ENCODE peak calls at places on chromosomes 12 and 14, in six cellular contexts. One of them, this sample, is unnamed.

GRCh38 chr12:92133795-92134637 is 11.6 kb downstream of the BTG1 start:
- DNase-seq in HCT116: no peak
- DNase-seq in suprapubic skin: no peak
- DNase-seq in ovary: no peak
- DNase-seq in IMR-90: no peak
- DNase-seq in endothelial cell of umbilical vein: no peak
- DNase-seq in this sample: no peak

GRCh38 chr12:28089363-28089762 is 100.9 kb upstream of the CCDC91 start:
- DNase-seq in HCT116: no peak
- DNase-seq in suprapubic skin: no peak
- DNase-seq in ovary: no peak
- DNase-seq in IMR-90: peak
- DNase-seq in endothelial cell of umbilical vein: peak
- DNase-seq in this sample: no peak

GRCh38 chr12:132296063-132296462 is 33.3 kb downstream of the GALNT9 start:
- DNase-seq in HCT116: no peak
- DNase-seq in suprapubic skin: no peak
- DNase-seq in ovary: no peak
- DNase-seq in IMR-90: no peak
- DNase-seq in endothelial cell of umbilical vein: no peak
- DNase-seq in this sample: no peak

GRCh38 chr12:65986047-65986446 is 144.5 kb downstream of the LLPH start:
- DNase-seq in HCT116: no peak
- DNase-seq in suprapubic skin: no peak
- DNase-seq in ovary: no peak
- DNase-seq in IMR-90: no peak
- DNase-seq in endothelial cell of umbilical vein: peak
- DNase-seq in this sample: no peak

GRCh38 chr14:103848720-103849077 is 1.3 kb upstream of the PPP1R13B start:
- DNase-seq in HCT116: no peak
- DNase-seq in suprapubic skin: peak
- DNase-seq in ovary: no peak
- DNase-seq in IMR-90: no peak
- DNase-seq in endothelial cell of umbilical vein: no peak
- DNase-seq in this sample: no peak

GRCh38 chr14:64232095-64232830 is 61.9 kb downstream of the ESR2 start:
- DNase-seq in HCT116: no peak
- DNase-seq in suprapubic skin: no peak
- DNase-seq in ovary: no peak
- DNase-seq in IMR-90: peak
- DNase-seq in endothelial cell of umbilical vein: peak
- DNase-seq in this sample: peak

GRCh38 chr14:65879218-65880009 is 466.9 kb downstream of the FUT8 start:
- DNase-seq in HCT116: peak
- DNase-seq in suprapubic skin: no peak
- DNase-seq in ovary: no peak
- DNase-seq in IMR-90: peak
- DNase-seq in endothelial cell of umbilical vein: peak
- DNase-seq in this sample: no peak

GRCh38 chr12:66036317-66036716 is 94.2 kb downstream of the LLPH start:
- DNase-seq in HCT116: peak
- DNase-seq in suprapubic skin: no peak
- DNase-seq in ovary: no peak
- DNase-seq in IMR-90: peak
- DNase-seq in endothelial cell of umbilical vein: peak
- DNase-seq in this sample: no peak

DNA sequence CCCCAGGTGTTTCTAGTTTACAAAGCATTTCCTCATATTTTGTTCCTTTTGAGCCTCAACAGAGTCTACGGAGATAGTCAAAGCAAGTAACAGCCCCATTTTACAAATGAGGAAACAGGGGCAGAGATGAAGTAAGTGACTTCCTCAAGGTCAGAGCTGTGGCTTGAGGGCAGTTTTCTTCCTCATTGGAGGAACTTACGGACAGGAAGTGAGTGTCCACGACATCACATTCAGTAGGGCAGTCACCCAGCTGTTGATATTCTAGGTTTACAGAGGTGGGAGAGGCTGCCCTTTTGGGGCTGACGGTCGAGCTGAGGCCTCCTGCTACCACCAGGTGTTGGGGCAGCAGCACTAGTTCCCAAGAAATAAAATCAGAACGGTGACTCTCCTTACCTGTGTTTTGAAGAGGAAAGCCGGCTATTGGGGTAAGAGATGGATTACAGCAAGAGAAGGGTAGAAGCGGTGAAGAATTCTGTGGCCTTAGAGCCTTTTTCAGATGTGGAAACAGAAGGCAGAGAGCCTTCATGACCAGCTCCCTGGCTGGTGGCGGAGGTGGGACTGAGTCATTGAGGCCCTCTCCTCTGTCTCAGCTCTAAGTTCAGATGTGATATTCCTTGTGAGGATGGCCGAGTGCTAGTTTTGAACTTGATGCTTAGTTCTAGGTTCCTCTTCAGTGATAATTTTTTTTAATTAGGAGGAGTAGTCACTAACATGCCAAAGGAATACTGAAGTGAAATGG is 41.7 kb downstream of the SUSD6 start:
- DNase-seq in HCT116: no peak
- DNase-seq in suprapubic skin: no peak
- DNase-seq in ovary: no peak
- DNase-seq in IMR-90: peak
- DNase-seq in endothelial cell of umbilical vein: no peak
- DNase-seq in this sample: peak
- H3K4me3 ChIP-seq in HCT116: no peak
- H3K4me3 ChIP-seq in suprapubic skin: no peak
- H3K4me3 ChIP-seq in ovary: no peak
- H3K4me3 ChIP-seq in IMR-90: no peak
- H3K4me3 ChIP-seq in endothelial cell of umbilical vein: no peak
- H3K4me3 ChIP-seq in this sample: no peak

GRCh38 chr12:49032679-49033447 is 14.3 kb upstream of the PRKAG1 start:
- DNase-seq in HCT116: no peak
- DNase-seq in suprapubic skin: no peak
- DNase-seq in ovary: no peak
- DNase-seq in IMR-90: no peak
- DNase-seq in endothelial cell of umbilical vein: no peak
- DNase-seq in this sample: no peak
- TF ChIP-seq POLR2A in HCT116: no peak
- TF ChIP-seq POLR2A in suprapubic skin: no peak
- TF ChIP-seq POLR2A in ovary: no peak
- TF ChIP-seq POLR2A in IMR-90: no peak
- TF ChIP-seq POLR2A in endothelial cell of umbilical vein: no peak
- TF ChIP-seq POLR2A in this sample: no peak

DNA sequence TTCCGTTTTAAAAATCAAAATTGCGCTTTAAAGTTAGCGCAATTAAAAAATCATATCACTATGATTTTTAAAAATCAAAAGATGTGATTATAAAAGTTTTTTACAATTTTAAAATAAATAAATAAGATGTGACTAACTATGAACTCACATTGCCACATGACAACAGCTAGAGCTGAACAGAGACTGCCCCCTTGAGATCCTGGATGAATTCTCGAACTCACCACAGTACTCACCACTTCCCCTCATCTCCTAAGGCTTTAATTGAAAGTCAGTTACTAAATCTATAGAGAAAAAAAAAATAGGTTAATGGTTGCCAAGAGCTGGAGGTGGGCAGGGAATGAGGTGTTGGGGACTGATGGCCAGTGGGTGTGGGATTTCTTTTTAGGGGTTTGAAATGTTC is 384.2 kb downstream of the ZFP36L1 start:
- DNase-seq in HCT116: no peak
- DNase-seq in suprapubic skin: no peak
- DNase-seq in ovary: no peak
- DNase-seq in IMR-90: peak
- DNase-seq in endothelial cell of umbilical vein: no peak
- DNase-seq in this sample: no peak
- TF ChIP-seq CTCF in HCT116: peak
- TF ChIP-seq CTCF in suprapubic skin: no peak
- TF ChIP-seq CTCF in ovary: no peak
- TF ChIP-seq CTCF in IMR-90: peak
- TF ChIP-seq CTCF in endothelial cell of umbilical vein: no peak
- TF ChIP-seq CTCF in this sample: no peak

GRCh38 chr14:77181603-77182437 is at the start of gene TMEM63C:
- DNase-seq in HCT116: peak
- DNase-seq in suprapubic skin: no peak
- DNase-seq in ovary: no peak
- DNase-seq in IMR-90: no peak
- DNase-seq in endothelial cell of umbilical vein: no peak
- DNase-seq in this sample: no peak

GRCh38 chr14:77183896-77184295 is 2.3 kb downstream of the TMEM63C start:
- DNase-seq in HCT116: no peak
- DNase-seq in suprapubic skin: no peak
- DNase-seq in ovary: no peak
- DNase-seq in IMR-90: no peak
- DNase-seq in endothelial cell of umbilical vein: no peak
- DNase-seq in this sample: no peak

GRCh38 chr14:77177623-77178185 is 3.9 kb upstream of the TMEM63C start:
- DNase-seq in HCT116: no peak
- DNase-seq in suprapubic skin: no peak
- DNase-seq in ovary: no peak
- DNase-seq in IMR-90: no peak
- DNase-seq in endothelial cell of umbilical vein: no peak
- DNase-seq in this sample: no peak

GRCh38 chr14:77184396-77185092 is 2.9 kb downstream of the TMEM63C start:
- DNase-seq in HCT116: no peak
- DNase-seq in suprapubic skin: no peak
- DNase-seq in ovary: no peak
- DNase-seq in IMR-90: no peak
- DNase-seq in endothelial cell of umbilical vein: no peak
- DNase-seq in this sample: no peak

DNA sequence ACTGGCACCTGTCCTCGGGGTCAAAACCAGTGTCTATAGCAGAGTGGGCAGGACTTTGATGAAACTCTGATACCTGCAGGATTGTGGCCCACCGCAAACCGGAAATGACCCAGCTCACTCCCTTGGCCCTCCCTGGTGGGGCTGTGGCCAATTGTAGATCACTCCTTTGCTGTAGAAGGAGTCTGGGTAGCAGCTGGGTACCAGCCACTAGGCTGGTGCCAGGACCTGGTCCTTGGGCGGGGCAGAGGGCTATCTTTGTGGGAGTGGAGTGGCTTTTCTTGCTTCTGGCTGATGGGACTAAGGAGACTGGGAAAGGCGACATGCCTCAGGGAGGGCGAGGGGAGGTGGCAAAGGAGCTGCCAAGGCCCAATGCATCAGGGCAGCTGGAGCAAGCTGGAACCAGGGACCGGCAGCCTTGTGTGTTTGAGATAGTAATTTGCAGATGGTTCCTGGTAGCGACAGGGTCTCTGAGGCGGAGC is 435 bp upstream of the TMEM63C start:
- DNase-seq in HCT116: no peak
- DNase-seq in suprapubic skin: no peak
- DNase-seq in ovary: no peak
- DNase-seq in IMR-90: no peak
- DNase-seq in endothelial cell of umbilical vein: no peak
- DNase-seq in this sample: no peak
- H3K4me3 ChIP-seq in HCT116: peak
- H3K4me3 ChIP-seq in suprapubic skin: peak
- H3K4me3 ChIP-seq in ovary: no peak
- H3K4me3 ChIP-seq in IMR-90: no peak
- H3K4me3 ChIP-seq in endothelial cell of umbilical vein: no peak
- H3K4me3 ChIP-seq in this sample: no peak

DNA sequence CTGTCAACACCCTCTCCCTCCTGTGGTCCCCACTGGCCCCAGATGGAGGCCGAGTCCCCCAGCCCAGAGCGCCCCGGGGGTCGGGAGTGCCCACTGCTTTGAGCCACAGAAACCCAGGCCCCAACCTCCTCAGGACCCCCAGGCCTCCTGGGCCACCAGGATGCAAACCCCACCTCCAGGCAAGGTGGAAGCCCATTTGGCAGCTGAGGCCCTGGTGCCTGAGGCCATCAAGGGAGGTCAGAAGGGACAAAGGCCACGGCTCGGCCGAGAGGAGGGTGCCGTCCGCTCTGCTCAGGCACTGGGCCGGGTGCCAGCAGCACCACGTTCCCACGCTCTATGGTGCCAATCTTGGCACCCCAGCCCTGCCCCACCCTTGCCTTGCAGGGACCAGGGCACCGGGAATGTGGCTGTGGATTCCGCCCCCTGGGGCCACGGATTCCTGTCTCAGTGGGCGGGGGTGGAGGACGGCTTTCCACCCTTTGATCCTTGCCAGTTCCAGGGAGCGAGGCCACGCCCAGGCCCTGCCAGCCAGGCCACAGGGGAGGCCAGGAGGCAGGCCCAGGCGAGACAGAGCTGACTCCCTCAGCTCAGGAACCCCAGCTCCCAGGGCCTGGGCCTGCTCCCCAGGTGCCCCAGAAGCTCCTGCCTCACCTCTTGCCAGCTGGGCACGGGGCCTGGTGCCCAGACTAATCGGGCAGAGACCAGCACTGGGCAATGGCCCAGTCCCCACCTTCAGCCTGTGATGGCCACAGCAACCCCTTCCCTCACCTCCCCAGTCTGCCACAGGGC is 26.3 kb upstream of the GPR132 start:
- DNase-seq in HCT116: peak
- DNase-seq in suprapubic skin: peak
- DNase-seq in ovary: peak
- DNase-seq in IMR-90: no peak
- DNase-seq in endothelial cell of umbilical vein: no peak
- DNase-seq in this sample: peak
- TF ChIP-seq POLR2A in HCT116: no peak
- TF ChIP-seq POLR2A in suprapubic skin: no peak
- TF ChIP-seq POLR2A in ovary: no peak
- TF ChIP-seq POLR2A in IMR-90: no peak
- TF ChIP-seq POLR2A in endothelial cell of umbilical vein: no peak
- TF ChIP-seq POLR2A in this sample: no peak

GRCh38 chr12:52032797-52033505 is 18.3 kb upstream of the NR4A1 start:
- DNase-seq in HCT116: peak
- DNase-seq in suprapubic skin: peak
- DNase-seq in ovary: peak
- DNase-seq in IMR-90: peak
- DNase-seq in endothelial cell of umbilical vein: peak
- DNase-seq in this sample: peak
- TF ChIP-seq CTCF in HCT116: no peak
- TF ChIP-seq CTCF in suprapubic skin: no peak
- TF ChIP-seq CTCF in ovary: no peak
- TF ChIP-seq CTCF in IMR-90: no peak
- TF ChIP-seq CTCF in endothelial cell of umbilical vein: no peak
- TF ChIP-seq CTCF in this sample: no peak